ENCODE peak calls at places on chromosomes 7 and 10, in six cellular contexts. One of them, this sample, is unnamed.

GRCh38 chr7:132830941-132831340 is 250.9 kb downstream of the CHCHD3 start:
- DNase-seq in OCI-LY7: no peak
- DNase-seq in right atrium auricular region: no peak
- DNase-seq in spleen: no peak
- DNase-seq in WTC11: no peak
- DNase-seq in progenitor cell of endocrine pancreas: no peak
- DNase-seq in this sample: no peak

GRCh38 chr7:27433581-27433980 is 191.0 kb downstream of the EVX1 start:
- DNase-seq in spleen: no peak
- DNase-seq in right atrium auricular region: no peak
- DNase-seq in progenitor cell of endocrine pancreas: no peak
- DNase-seq in WTC11: no peak
- DNase-seq in OCI-LY7: no peak
- DNase-seq in this sample: no peak

GRCh38 chr7:77425151-77426051 is 9.3 kb upstream of the GSAP start:
- DNase-seq in right atrium auricular region: no peak
- DNase-seq in OCI-LY7: no peak
- DNase-seq in progenitor cell of endocrine pancreas: no peak
- DNase-seq in WTC11: no peak
- DNase-seq in spleen: no peak
- DNase-seq in this sample: no peak

GRCh38 chr7:1521454-1521853 is 9.0 kb upstream of the MAFK start:
- DNase-seq in OCI-LY7: no peak
- DNase-seq in spleen: no peak
- DNase-seq in WTC11: no peak
- DNase-seq in right atrium auricular region: no peak
- DNase-seq in progenitor cell of endocrine pancreas: no peak
- DNase-seq in this sample: no peak

GRCh38 chr7:21639206-21639868 is 96.5 kb downstream of the DNAH11 start:
- DNase-seq in WTC11: no peak
- DNase-seq in right atrium auricular region: no peak
- DNase-seq in OCI-LY7: no peak
- DNase-seq in spleen: no peak
- DNase-seq in progenitor cell of endocrine pancreas: no peak
- DNase-seq in this sample: no peak

GRCh38 chr7:156430109-156430508 is 210.5 kb upstream of the RNF32 start:
- DNase-seq in progenitor cell of endocrine pancreas: no peak
- DNase-seq in OCI-LY7: no peak
- DNase-seq in right atrium auricular region: no peak
- DNase-seq in spleen: peak
- DNase-seq in WTC11: no peak
- DNase-seq in this sample: no peak

GRCh38 chr7:106646256-106646655 is 14.7 kb downstream of the CCDC71L start:
- DNase-seq in WTC11: no peak
- DNase-seq in right atrium auricular region: no peak
- DNase-seq in OCI-LY7: no peak
- DNase-seq in progenitor cell of endocrine pancreas: no peak
- DNase-seq in spleen: no peak
- DNase-seq in this sample: no peak

GRCh38 chr7:12004547-12004946 is 172.5 kb upstream of the THSD7A start:
- DNase-seq in OCI-LY7: no peak
- DNase-seq in progenitor cell of endocrine pancreas: no peak
- DNase-seq in spleen: no peak
- DNase-seq in right atrium auricular region: no peak
- DNase-seq in WTC11: no peak
- DNase-seq in this sample: no peak

GRCh38 chr10:48506147-48506917 is 98.5 kb downstream of the ARHGAP22 start:
- DNase-seq in OCI-LY7: peak
- DNase-seq in spleen: no peak
- DNase-seq in progenitor cell of endocrine pancreas: no peak
- DNase-seq in right atrium auricular region: peak
- DNase-seq in WTC11: no peak
- DNase-seq in this sample: no peak

GRCh38 chr7:9945882-9946281 is 1027.8 kb upstream of the PHF14 start:
- DNase-seq in right atrium auricular region: no peak
- DNase-seq in WTC11: no peak
- DNase-seq in OCI-LY7: no peak
- DNase-seq in spleen: no peak
- DNase-seq in progenitor cell of endocrine pancreas: no peak
- DNase-seq in this sample: no peak

GRCh38 chr10:72597897-72598296 is 28.0 kb downstream of the MICU1 start:
- DNase-seq in OCI-LY7: no peak
- DNase-seq in right atrium auricular region: no peak
- DNase-seq in WTC11: no peak
- DNase-seq in spleen: no peak
- DNase-seq in progenitor cell of endocrine pancreas: no peak
- DNase-seq in this sample: no peak

GRCh38 chr10:80460399-80461207 is 6.5 kb downstream of the TSPAN14 start:
- DNase-seq in right atrium auricular region: no peak
- DNase-seq in spleen: no peak
- DNase-seq in progenitor cell of endocrine pancreas: peak
- DNase-seq in WTC11: peak
- DNase-seq in OCI-LY7: no peak
- DNase-seq in this sample: no peak

GRCh38 chr7:90384433-90384832 is 18.8 kb upstream of the CLDN12 start:
- DNase-seq in progenitor cell of endocrine pancreas: no peak
- DNase-seq in WTC11: no peak
- DNase-seq in right atrium auricular region: no peak
- DNase-seq in OCI-LY7: no peak
- DNase-seq in spleen: no peak
- DNase-seq in this sample: no peak

GRCh38 chr7:41054960-41055700 is 647.8 kb downstream of the INHBA start:
- DNase-seq in progenitor cell of endocrine pancreas: no peak
- DNase-seq in spleen: no peak
- DNase-seq in right atrium auricular region: no peak
- DNase-seq in WTC11: no peak
- DNase-seq in OCI-LY7: no peak
- DNase-seq in this sample: no peak

GRCh38 chr7:132430863-132431822 is 145.1 kb downstream of the PLXNA4 start:
- DNase-seq in spleen: peak
- DNase-seq in OCI-LY7: no peak
- DNase-seq in progenitor cell of endocrine pancreas: no peak
- DNase-seq in WTC11: no peak
- DNase-seq in right atrium auricular region: peak
- DNase-seq in this sample: no peak

GRCh38 chr7:2193120-2193519 is 39.6 kb downstream of the MAD1L1 start:
- DNase-seq in right atrium auricular region: no peak
- DNase-seq in OCI-LY7: no peak
- DNase-seq in spleen: no peak
- DNase-seq in WTC11: no peak
- DNase-seq in progenitor cell of endocrine pancreas: no peak
- DNase-seq in this sample: no peak

GRCh38 chr7:65307651-65308299 is 65.9 kb upstream of the ZNF92 start:
- DNase-seq in right atrium auricular region: no peak
- DNase-seq in OCI-LY7: peak
- DNase-seq in progenitor cell of endocrine pancreas: peak
- DNase-seq in WTC11: peak
- DNase-seq in spleen: no peak
- DNase-seq in this sample: peak

GRCh38 chr7:14095233-14095950 is 105.9 kb upstream of the ETV1 start:
- DNase-seq in spleen: no peak
- DNase-seq in right atrium auricular region: no peak
- DNase-seq in OCI-LY7: no peak
- DNase-seq in progenitor cell of endocrine pancreas: no peak
- DNase-seq in WTC11: no peak
- DNase-seq in this sample: no peak

GRCh38 chr7:155289949-155290501 is 7.7 kb upstream of the INSIG1 start:
- DNase-seq in spleen: no peak
- DNase-seq in right atrium auricular region: no peak
- DNase-seq in progenitor cell of endocrine pancreas: no peak
- DNase-seq in OCI-LY7: no peak
- DNase-seq in WTC11: no peak
- DNase-seq in this sample: no peak

GRCh38 chr7:140350056-140350455 is 48.3 kb downstream of the SLC37A3 start:
- DNase-seq in right atrium auricular region: no peak
- DNase-seq in spleen: peak
- DNase-seq in progenitor cell of endocrine pancreas: no peak
- DNase-seq in WTC11: no peak
- DNase-seq in OCI-LY7: no peak
- DNase-seq in this sample: no peak

GRCh38 chr7:101378808-101379207 is 16.1 kb downstream of the COL26A1 start:
- DNase-seq in progenitor cell of endocrine pancreas: no peak
- DNase-seq in spleen: no peak
- DNase-seq in WTC11: peak
- DNase-seq in OCI-LY7: no peak
- DNase-seq in right atrium auricular region: no peak
- DNase-seq in this sample: peak

GRCh38 chr10:130018730-130019185 is 54.7 kb upstream of the EBF3 start:
- DNase-seq in spleen: peak
- DNase-seq in right atrium auricular region: peak
- DNase-seq in WTC11: no peak
- DNase-seq in OCI-LY7: no peak
- DNase-seq in progenitor cell of endocrine pancreas: no peak
- DNase-seq in this sample: no peak

GRCh38 chr7:37942934-37943610 is 22.6 kb downstream of the EPDR1 start:
- DNase-seq in progenitor cell of endocrine pancreas: no peak
- DNase-seq in right atrium auricular region: peak
- DNase-seq in WTC11: peak
- DNase-seq in spleen: peak
- DNase-seq in OCI-LY7: no peak
- DNase-seq in this sample: peak

DNA sequence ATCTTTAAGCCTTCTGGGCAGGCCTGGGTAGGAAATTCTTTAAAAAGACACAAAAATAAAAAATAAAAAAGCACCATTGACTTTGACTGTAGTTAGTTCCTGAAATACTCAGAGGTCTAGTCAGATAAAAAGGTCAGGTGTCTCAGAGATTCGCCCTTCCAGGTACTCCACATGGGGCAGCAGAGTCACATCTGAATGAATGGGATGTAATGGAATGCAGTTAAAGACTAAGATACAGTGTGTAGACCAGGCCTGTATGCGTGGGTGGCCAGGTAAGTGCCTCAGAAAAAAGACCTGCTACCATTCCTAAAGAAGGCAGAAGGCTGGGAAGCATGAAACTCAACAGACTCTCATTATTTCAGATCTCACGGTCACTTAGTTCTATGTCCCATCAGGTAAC is 68.6 kb upstream of the SEM1 start:
- DNase-seq in WTC11: peak
- DNase-seq in progenitor cell of endocrine pancreas: no peak
- DNase-seq in right atrium auricular region: no peak
- DNase-seq in OCI-LY7: peak
- DNase-seq in spleen: no peak
- DNase-seq in this sample: no peak
- TF ChIP-seq CTCF in WTC11: no peak
- TF ChIP-seq CTCF in progenitor cell of endocrine pancreas: peak
- TF ChIP-seq CTCF in right atrium auricular region: no peak
- TF ChIP-seq CTCF in OCI-LY7: peak
- TF ChIP-seq CTCF in spleen: no peak
- TF ChIP-seq CTCF in this sample: no peak

DNA sequence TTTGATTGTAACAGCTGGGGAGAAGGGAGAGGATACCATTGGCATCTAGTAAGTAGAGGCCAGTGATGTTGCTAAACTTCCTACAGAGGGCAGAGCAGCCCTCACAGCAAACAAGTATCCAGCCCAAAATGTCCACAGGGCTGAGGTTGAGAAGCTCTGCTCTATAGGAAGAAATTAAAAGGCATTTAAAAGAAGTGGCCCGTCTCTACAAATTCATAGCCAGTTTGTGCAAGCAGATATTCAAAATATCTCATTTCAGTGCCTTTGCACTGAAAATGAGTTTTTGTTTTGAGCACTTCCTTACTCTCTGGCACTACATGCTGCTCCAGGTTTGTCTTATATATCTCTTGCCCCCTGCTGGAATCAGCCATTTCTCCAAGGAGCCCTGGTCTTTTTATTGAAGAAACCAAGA is 330.0 kb downstream of the BBS9 start:
- DNase-seq in right atrium auricular region: no peak
- DNase-seq in WTC11: peak
- DNase-seq in spleen: no peak
- DNase-seq in progenitor cell of endocrine pancreas: no peak
- DNase-seq in OCI-LY7: peak
- DNase-seq in this sample: peak
- TF ChIP-seq CTCF in right atrium auricular region: peak
- TF ChIP-seq CTCF in WTC11: peak
- TF ChIP-seq CTCF in spleen: peak
- TF ChIP-seq CTCF in progenitor cell of endocrine pancreas: peak
- TF ChIP-seq CTCF in OCI-LY7: peak
- TF ChIP-seq CTCF in this sample: peak

GRCh38 chr7:94296886-94297285 is 97.8 kb upstream of the COL1A2 start:
- DNase-seq in OCI-LY7: no peak
- DNase-seq in WTC11: no peak
- DNase-seq in spleen: no peak
- DNase-seq in progenitor cell of endocrine pancreas: no peak
- DNase-seq in right atrium auricular region: no peak
- DNase-seq in this sample: no peak

GRCh38 chr7:94294471-94295131 is 100.1 kb upstream of the COL1A2 start:
- DNase-seq in OCI-LY7: no peak
- DNase-seq in right atrium auricular region: no peak
- DNase-seq in spleen: no peak
- DNase-seq in WTC11: no peak
- DNase-seq in progenitor cell of endocrine pancreas: no peak
- DNase-seq in this sample: no peak

GRCh38 chr7:94298943-94299342 is 95.8 kb upstream of the COL1A2 start:
- DNase-seq in OCI-LY7: no peak
- DNase-seq in right atrium auricular region: no peak
- DNase-seq in spleen: no peak
- DNase-seq in progenitor cell of endocrine pancreas: no peak
- DNase-seq in WTC11: no peak
- DNase-seq in this sample: no peak

GRCh38 chr7:94297397-94297838 is 97.3 kb upstream of the COL1A2 start:
- DNase-seq in right atrium auricular region: peak
- DNase-seq in progenitor cell of endocrine pancreas: no peak
- DNase-seq in WTC11: no peak
- DNase-seq in OCI-LY7: no peak
- DNase-seq in spleen: no peak
- DNase-seq in this sample: no peak

GRCh38 chr7:94295805-94296204 is 98.9 kb upstream of the COL1A2 start:
- DNase-seq in spleen: no peak
- DNase-seq in WTC11: no peak
- DNase-seq in progenitor cell of endocrine pancreas: no peak
- DNase-seq in right atrium auricular region: no peak
- DNase-seq in OCI-LY7: no peak
- DNase-seq in this sample: no peak
- TF ChIP-seq CTCF in spleen: no peak
- TF ChIP-seq CTCF in WTC11: no peak
- TF ChIP-seq CTCF in progenitor cell of endocrine pancreas: peak
- TF ChIP-seq CTCF in right atrium auricular region: peak
- TF ChIP-seq CTCF in OCI-LY7: no peak
- TF ChIP-seq CTCF in this sample: no peak

GRCh38 chr7:130142654-130143333 is 62.4 kb downstream of the TMEM209 start:
- DNase-seq in spleen: peak
- DNase-seq in right atrium auricular region: no peak
- DNase-seq in progenitor cell of endocrine pancreas: no peak
- DNase-seq in OCI-LY7: no peak
- DNase-seq in WTC11: no peak
- DNase-seq in this sample: no peak

GRCh38 chr7:130139193-130139950 is 65.8 kb downstream of the TMEM209 start:
- DNase-seq in progenitor cell of endocrine pancreas: no peak
- DNase-seq in spleen: no peak
- DNase-seq in WTC11: no peak
- DNase-seq in OCI-LY7: no peak
- DNase-seq in right atrium auricular region: no peak
- DNase-seq in this sample: no peak

GRCh38 chr7:130141858-130142653 is 63.1 kb downstream of the TMEM209 start:
- DNase-seq in progenitor cell of endocrine pancreas: no peak
- DNase-seq in right atrium auricular region: no peak
- DNase-seq in spleen: no peak
- DNase-seq in OCI-LY7: no peak
- DNase-seq in WTC11: no peak
- DNase-seq in this sample: peak

GRCh38 chr7:130140551-130141160 is 64.5 kb downstream of the TMEM209 start:
- DNase-seq in OCI-LY7: no peak
- DNase-seq in progenitor cell of endocrine pancreas: no peak
- DNase-seq in spleen: peak
- DNase-seq in WTC11: no peak
- DNase-seq in right atrium auricular region: no peak
- DNase-seq in this sample: no peak

GRCh38 chr7:130141161-130141857 is 63.9 kb downstream of the TMEM209 start:
- DNase-seq in OCI-LY7: no peak
- DNase-seq in progenitor cell of endocrine pancreas: peak
- DNase-seq in right atrium auricular region: peak
- DNase-seq in WTC11: peak
- DNase-seq in spleen: peak
- DNase-seq in this sample: peak
- TF ChIP-seq CTCF in OCI-LY7: no peak
- TF ChIP-seq CTCF in progenitor cell of endocrine pancreas: peak
- TF ChIP-seq CTCF in right atrium auricular region: no peak
- TF ChIP-seq CTCF in WTC11: no peak
- TF ChIP-seq CTCF in spleen: no peak
- TF ChIP-seq CTCF in this sample: no peak

This sample was measured in nephron progenitor cell.